ENCODE peak calls at places on chromosomes 7 and 10, in five cellular contexts. Q, B, F, S and W are unnamed samples.

GRCh38 chr10:14386202-14386593 is 55.5 kb upstream of the FRMD4A start:
- DNase-seq in Q (no peak), B (peak), F (peak), S (no peak), W (peak)

GRCh38 chr10:74190494-74190893 is 39.5 kb downstream of the ADK start:
- DNase-seq in Q (no peak), B (no peak), F (no peak), S (no peak), W (no peak)

GRCh38 chr10:95485445-95485844 is 75.7 kb downstream of the SORBS1 start:
- DNase-seq in Q (no peak), B (no peak), F (no peak), S (no peak), W (no peak)

GRCh38 chr10:104581884-104582603 is 59.0 kb upstream of the SORCS3 start:
- DNase-seq in Q (no peak), B (peak), F (peak), S (no peak), W (peak)

GRCh38 chr7:30926323-30926722 is 14.7 kb downstream of the AQP1 start:
- DNase-seq in Q (peak), B (no peak), F (no peak), S (no peak), W (no peak)

GRCh38 chr10:61673360-61673759 is 10.6 kb downstream of the CABCOCO1 start:
- DNase-seq in Q (no peak), B (no peak), F (no peak), S (no peak), W (no peak)

GRCh38 chr7:116552616-116553015 is 27.8 kb downstream of the CAV1 start:
- DNase-seq in Q (no peak), B (no peak), F (no peak), S (no peak), W (peak)

GRCh38 chr10:3137958-3138726 is 34.4 kb downstream of the PITRM1 start:
- DNase-seq in Q (no peak), B (no peak), F (no peak), S (no peak), W (no peak)

GRCh38 chr10:43998021-43998809 is 349.5 kb upstream of the ZNF32 start:
- DNase-seq in Q (no peak), B (peak), F (peak), S (no peak), W (peak)

GRCh38 chr10:50325449-50326188 is 74.3 kb upstream of the ASAH2 start:
- DNase-seq in Q (no peak), B (peak), F (peak), S (peak), W (peak)

GRCh38 chr7:158381956-158382355 is 205.7 kb downstream of the PTPRN2 start:
- DNase-seq in Q (no peak), B (no peak), F (no peak), S (no peak), W (no peak)

GRCh38 chr7:115868369-115868768 is 162.2 kb downstream of the TFEC start:
- DNase-seq in Q (no peak), B (no peak), F (no peak), S (no peak), W (no peak)

GRCh38 chr7:18777314-18777713 is 281.8 kb downstream of the HDAC9 start:
- DNase-seq in Q (no peak), B (no peak), F (no peak), S (no peak), W (no peak)

GRCh38 chr7:120033114-120033513 is 239.9 kb upstream of the KCND2 start:
- DNase-seq in Q (no peak), B (peak), F (peak), S (no peak), W (no peak)

GRCh38 chr7:31758770-31759169 is 71.8 kb downstream of the PPP1R17 start:
- DNase-seq in Q (no peak), B (no peak), F (no peak), S (no peak), W (no peak)

GRCh38 chr10:118045842-118046490 is 775 bp downstream of the RAB11FIP2 start:
- DNase-seq in Q (no peak), B (peak), F (peak), S (peak), W (peak)

GRCh38 chr7:55588976-55589604 is 16.8 kb upstream of the VOPP1 start:
- DNase-seq in Q (no peak), B (no peak), F (no peak), S (no peak), W (no peak)

GRCh38 chr10:101226506-101226887 is 2.8 kb downstream of the LBX1 start:
- DNase-seq in Q (no peak), B (no peak), F (no peak), S (no peak), W (no peak)

GRCh38 chr10:101223274-101224059 is 5.8 kb downstream of the LBX1 start:
- DNase-seq in Q (no peak), B (no peak), F (no peak), S (no peak), W (no peak)

GRCh38 chr10:101224060-101224909 is 5.0 kb downstream of the LBX1 start:
- DNase-seq in Q (no peak), B (no peak), F (no peak), S (no peak), W (no peak)

GRCh38 chr10:101225846-101226361 is 3.4 kb downstream of the LBX1 start:
- DNase-seq in Q (no peak), B (no peak), F (no peak), S (no peak), W (no peak)

GRCh38 chr10:101224910-101225823 is 4.1 kb downstream of the LBX1 start:
- DNase-seq in Q (no peak), B (no peak), F (no peak), S (no peak), W (no peak)
- H3K4me3 ChIP-seq in Q (no peak), B (no peak), F (no peak), S (peak), W (peak)

DNA sequence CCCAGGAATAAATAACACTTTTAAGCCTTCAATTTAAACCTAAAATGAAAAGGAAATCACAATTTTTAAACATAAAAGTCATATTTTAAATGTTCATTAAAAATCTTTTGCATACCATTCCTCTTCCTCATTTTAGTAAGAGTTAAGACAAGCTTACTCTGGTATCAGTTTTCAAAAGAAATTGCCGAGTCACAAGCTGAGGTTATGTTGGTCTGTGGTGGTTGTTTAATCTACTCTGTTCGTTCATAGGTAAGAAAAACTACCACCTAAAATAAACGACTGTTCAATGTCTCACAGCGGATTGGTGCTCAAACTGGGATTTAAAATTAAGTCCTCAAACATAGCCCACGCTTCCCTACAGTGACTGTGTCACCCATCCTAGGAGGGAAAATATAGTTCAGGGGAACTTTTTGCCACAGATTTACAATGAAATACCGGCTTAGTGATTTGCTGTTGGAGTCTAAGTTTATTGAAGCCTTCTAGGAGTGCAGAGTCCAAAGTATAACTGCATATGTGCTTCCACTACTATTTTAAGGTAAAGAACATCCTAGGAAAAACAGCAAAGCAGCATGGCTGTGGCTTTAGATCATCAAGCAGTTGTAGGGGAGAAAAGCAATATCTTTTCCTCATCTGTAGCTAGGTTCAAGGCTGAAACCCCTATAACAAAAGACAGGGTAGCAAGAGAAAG is 61.1 kb downstream of the GNAT3 start:
- DNase-seq in Q (no peak), B (peak), F (peak), S (no peak), W (no peak)
- H3K4me3 ChIP-seq in Q (no peak), B (no peak), F (no peak), S (no peak), W (no peak)

GRCh38 chr10:127890935-127891334 is 1.8 kb downstream of the CLRN3 start:
- DNase-seq in Q (no peak), B (no peak), F (no peak), S (no peak), W (no peak)

GRCh38 chr10:127889605-127890195 is 3.0 kb downstream of the CLRN3 start:
- DNase-seq in Q (no peak), B (peak), F (peak), S (no peak), W (no peak)

GRCh38 chr10:127886371-127887051 is 6.2 kb downstream of the CLRN3 start:
- DNase-seq in Q (no peak), B (no peak), F (no peak), S (no peak), W (no peak)

GRCh38 chr10:127887497-127888415 is 5.0 kb downstream of the CLRN3 start:
- DNase-seq in Q (no peak), B (no peak), F (no peak), S (no peak), W (no peak)

GRCh38 chr10:127888526-127889312 is 4.0 kb downstream of the CLRN3 start:
- DNase-seq in Q (no peak), B (no peak), F (no peak), S (no peak), W (no peak)
- H3K4me3 ChIP-seq in Q (no peak), B (no peak), F (no peak), S (no peak), W (no peak)

GRCh38 chr7:27160147-27160545 is 3.7 kb upstream of the HOXA7 start:
- DNase-seq in Q (no peak), B (no peak), F (no peak), S (no peak), W (no peak)
- H3K4me3 ChIP-seq in Q (peak), B (no peak), F (no peak), S (peak), W (peak)

GRCh38 chr10:11161910-11162309 is 144.2 kb downstream of the CELF2 start:
- DNase-seq in Q (no peak), B (no peak), F (no peak), S (no peak), W (no peak)

GRCh38 chr10:11162828-11163599 is 145.3 kb downstream of the CELF2 start:
- DNase-seq in Q (no peak), B (no peak), F (no peak), S (no peak), W (no peak)

GRCh38 chr10:11165591-11166543 is 148.2 kb downstream of the CELF2 start:
- DNase-seq in Q (peak), B (peak), F (peak), S (no peak), W (peak)

GRCh38 chr10:11164806-11165590 is 147.3 kb downstream of the CELF2 start:
- DNase-seq in Q (peak), B (peak), F (peak), S (peak), W (peak)

DNA sequence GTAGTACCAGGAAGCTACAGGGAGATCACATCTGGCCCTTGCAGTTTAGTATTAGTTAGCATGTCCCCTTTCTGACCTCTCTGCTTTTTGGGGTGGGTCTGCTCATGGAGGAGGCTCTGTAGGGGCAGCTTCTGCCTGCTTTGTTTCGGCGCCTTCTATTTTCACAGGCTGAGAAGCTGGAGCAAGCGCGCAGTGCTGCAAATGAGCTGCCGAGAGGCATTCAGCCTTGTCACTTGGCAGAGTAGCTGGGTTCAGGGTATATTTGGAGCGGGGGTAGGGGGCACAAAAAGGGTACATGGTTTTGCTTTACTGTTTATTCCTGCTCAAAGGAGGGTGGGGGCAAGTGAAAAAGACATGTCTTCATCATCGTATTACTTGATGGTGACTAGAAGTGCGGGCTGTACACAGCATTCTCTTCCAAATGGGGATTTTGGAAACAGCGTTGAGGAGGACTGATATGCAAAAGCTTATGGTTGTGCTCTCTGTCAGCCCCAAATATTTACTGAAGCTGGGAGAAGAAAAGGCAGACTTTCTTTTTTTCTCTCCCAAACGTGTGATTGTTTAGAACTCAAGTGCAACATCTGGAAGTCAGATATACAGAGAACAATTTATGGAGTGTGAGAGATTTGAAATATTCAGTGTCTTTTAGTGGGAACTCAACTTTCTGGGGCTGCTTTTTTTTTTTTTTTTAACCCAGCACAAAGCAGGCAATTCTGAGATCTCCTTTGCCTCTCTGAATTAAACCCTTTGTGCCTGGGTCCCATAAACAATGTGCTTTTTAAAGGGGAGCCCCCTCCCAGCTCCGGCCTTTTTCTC is 146.5 kb downstream of the CELF2 start:
- DNase-seq in Q (no peak), B (no peak), F (peak), S (no peak), W (no peak)
- H3K4me3 ChIP-seq in Q (peak), B (no peak), F (peak), S (peak), W (peak)

GRCh38 chr10:11180228-11180627 is 162.6 kb downstream of the CELF2 start:
- DNase-seq in Q (no peak), B (no peak), F (no peak), S (no peak), W (no peak)
- H3K4me3 ChIP-seq in Q (no peak), B (no peak), F (no peak), S (peak), W (no peak)